ENCODE peak calls at places on chromosome 10, in four cellular contexts. One of them, this sample, is unnamed.

GRCh38 chr10:28991738-28992270 is 297.1 kb upstream of the LYZL1 start:
- DNase-seq in WTC11: peak
- DNase-seq in fibroblast of gingiva: no peak
- DNase-seq in bronchial epithelial cell: peak
- DNase-seq in this sample: no peak

GRCh38 chr10:84397735-84398144 is 69.4 kb downstream of the CCSER2 start:
- DNase-seq in WTC11: no peak
- DNase-seq in fibroblast of gingiva: no peak
- DNase-seq in bronchial epithelial cell: peak
- DNase-seq in this sample: no peak

GRCh38 chr10:21524131-21524525 is 1.4 kb downstream of the SKIDA1 start:
- DNase-seq in WTC11: no peak
- DNase-seq in fibroblast of gingiva: no peak
- DNase-seq in bronchial epithelial cell: no peak
- DNase-seq in this sample: no peak

GRCh38 chr10:12902135-12902572 is 99.4 kb downstream of the CCDC3 start:
- DNase-seq in WTC11: peak
- DNase-seq in fibroblast of gingiva: peak
- DNase-seq in bronchial epithelial cell: peak
- DNase-seq in this sample: peak

GRCh38 chr10:132937861-132938260 is 4.5 kb downstream of the CFAP46 start:
- DNase-seq in WTC11: no peak
- DNase-seq in fibroblast of gingiva: no peak
- DNase-seq in bronchial epithelial cell: no peak
- DNase-seq in this sample: no peak

GRCh38 chr10:47050618-47051455 is 139.6 kb downstream of the PTPN20 start:
- DNase-seq in WTC11: no peak
- DNase-seq in fibroblast of gingiva: no peak
- DNase-seq in bronchial epithelial cell: no peak
- DNase-seq in this sample: no peak

GRCh38 chr10:122162566-122163181 is 108.4 kb upstream of the BTBD16 start:
- DNase-seq in WTC11: no peak
- DNase-seq in fibroblast of gingiva: no peak
- DNase-seq in bronchial epithelial cell: no peak
- DNase-seq in this sample: no peak

GRCh38 chr10:89122431-89123066 is 84.6 kb downstream of the CH25H start:
- DNase-seq in WTC11: no peak
- DNase-seq in fibroblast of gingiva: no peak
- DNase-seq in bronchial epithelial cell: peak
- DNase-seq in this sample: peak

GRCh38 chr10:27654284-27654683 is 91.3 kb downstream of the MKX start:
- DNase-seq in WTC11: no peak
- DNase-seq in fibroblast of gingiva: no peak
- DNase-seq in bronchial epithelial cell: no peak
- DNase-seq in this sample: no peak

GRCh38 chr10:22615819-22616499 is 98.4 kb downstream of the PIP4K2A start:
- DNase-seq in WTC11: no peak
- DNase-seq in fibroblast of gingiva: peak
- DNase-seq in bronchial epithelial cell: no peak
- DNase-seq in this sample: peak

GRCh38 chr10:119669975-119670640 is 18.9 kb downstream of the BAG3 start:
- DNase-seq in WTC11: no peak
- DNase-seq in fibroblast of gingiva: no peak
- DNase-seq in bronchial epithelial cell: no peak
- DNase-seq in this sample: no peak

GRCh38 chr10:62067560-62067959 is 166.1 kb downstream of the ARID5B start:
- DNase-seq in WTC11: no peak
- DNase-seq in fibroblast of gingiva: no peak
- DNase-seq in bronchial epithelial cell: no peak
- DNase-seq in this sample: no peak

GRCh38 chr10:101308051-101308450 is 45.9 kb upstream of the BTRC start:
- DNase-seq in WTC11: no peak
- DNase-seq in fibroblast of gingiva: no peak
- DNase-seq in bronchial epithelial cell: peak
- DNase-seq in this sample: no peak